ENCODE peak calls at places on chromosomes 11 and 22, in seven cellular contexts. P is mesendoderm, O is trophoblast cell, S is IMR-90, Y is mesenchymal stem cell, T is neuronal stem cell, N is H1. R is an unnamed sample.

GRCh38 chr11:59669611-59670009 is 773 bp upstream of the PATL1 start:
- DNase-seq in T (no peak), O (peak; percentile 87), N (no peak), Y (peak; percentile 73), P (peak; percentile 63), S (peak; percentile 49), R (no peak)

GRCh38 chr11:71301858-71302533 is 49.6 kb upstream of the SHANK2 start:
- DNase-seq in T (no peak), S (no peak), O (no peak), N (no peak), Y (no peak), P (no peak), R (peak; percentile 14)

GRCh38 chr11:74090701-74091100 is 80.1 kb downstream of the C2CD3 start:
- DNase-seq in P (peak; percentile 10), T (no peak), O (peak; percentile 10), S (peak; percentile 29), Y (peak; percentile 29), N (no peak), R (no peak)

GRCh38 chr11:75718406-75719088 is 909 bp downstream of the MOGAT2 start:
- DNase-seq in P (no peak), Y (no peak), T (no peak), O (no peak), S (no peak), N (no peak), R (no peak)

GRCh38 chr11:120215634-120216033 is 4.8 kb downstream of the OAF start:
- DNase-seq in T (no peak), O (peak; percentile 68), P (no peak), Y (peak; percentile 80), N (no peak), S (peak; percentile 74), R (no peak)

GRCh38 chr22:38490915-38491314 is 15.2 kb downstream of the DDX17 start:
- DNase-seq in O (no peak), P (no peak), Y (peak; percentile 88), T (no peak), S (peak; percentile 79), N (no peak), R (no peak)

GRCh38 chr11:69674267-69674885 is 777 bp downstream of the LTO1 start:
- DNase-seq in N (no peak), Y (peak; percentile 92), P (no peak), O (peak; percentile 67), S (peak; percentile 92), T (no peak), R (no peak)

GRCh38 chr22:49904040-49904369 is 14.2 kb downstream of the ALG12 start:
- DNase-seq in P (no peak), N (no peak), S (no peak), T (no peak), Y (no peak), O (no peak), R (no peak)

GRCh38 chr22:47165338-47165931 is 403.0 kb downstream of the TBC1D22A start:
- DNase-seq in S (no peak), O (no peak), P (no peak), Y (no peak), T (no peak), N (no peak), R (peak; percentile 12)

GRCh38 chr11:77003954-77004353 is 30.2 kb upstream of the B3GNT6 start:
- DNase-seq in O (no peak), Y (no peak), P (no peak), N (no peak), T (no peak), S (peak; percentile 5), R (no peak)

GRCh38 chr11:17352925-17353227 is 1.3 kb downstream of the NCR3LG1 start:
- DNase-seq in P (no peak), S (peak; percentile 34), N (no peak), O (no peak), Y (no peak), T (no peak), R (peak; percentile 35)

GRCh38 chr22:40196628-40197027 is 18.9 kb downstream of the TNRC6B start:
- DNase-seq in N (no peak), Y (peak; percentile 97), O (no peak), T (no peak), P (no peak), S (peak; percentile 97), R (no peak)

GRCh38 chr22:26672060-26672471 is 14.7 kb downstream of the MIAT start:
- DNase-seq in O (no peak), T (no peak), P (no peak), S (no peak), Y (no peak), N (no peak), R (no peak)

GRCh38 chr11:61701298-61701993 is 21.3 kb downstream of the DAGLA start:
- DNase-seq in O (peak; percentile 18), P (peak; percentile 82), S (peak; percentile 16), T (no peak), Y (peak; percentile 28), N (no peak), R (peak; percentile 85)

GRCh38 chr11:28284206-28284605 is 176.0 kb downstream of the METTL15 start:
- DNase-seq in P (no peak), O (no peak), Y (no peak), T (no peak), S (peak; percentile 38), N (no peak), R (no peak)

GRCh38 chr11:75371930-75372876 is 20.7 kb upstream of the ARRB1 start:
- DNase-seq in O (peak; percentile 14), T (no peak), N (no peak), Y (peak; percentile 70), P (no peak), S (no peak), R (no peak)

GRCh38 chr11:1234054-1234720 is 11.3 kb downstream of the MUC5B start:
- DNase-seq in O (no peak), Y (no peak), S (no peak), T (no peak), N (no peak), P (no peak), R (peak; percentile 14)
- H2BK120ac ChIP-seq in O (no peak overlapping the region), Y (no peak overlapping the region), S (no peak overlapping the region), T (no peak overlapping the region), N (no peak overlapping the region), P (no peak overlapping the region), R (no peak overlapping the region)

DNA sequence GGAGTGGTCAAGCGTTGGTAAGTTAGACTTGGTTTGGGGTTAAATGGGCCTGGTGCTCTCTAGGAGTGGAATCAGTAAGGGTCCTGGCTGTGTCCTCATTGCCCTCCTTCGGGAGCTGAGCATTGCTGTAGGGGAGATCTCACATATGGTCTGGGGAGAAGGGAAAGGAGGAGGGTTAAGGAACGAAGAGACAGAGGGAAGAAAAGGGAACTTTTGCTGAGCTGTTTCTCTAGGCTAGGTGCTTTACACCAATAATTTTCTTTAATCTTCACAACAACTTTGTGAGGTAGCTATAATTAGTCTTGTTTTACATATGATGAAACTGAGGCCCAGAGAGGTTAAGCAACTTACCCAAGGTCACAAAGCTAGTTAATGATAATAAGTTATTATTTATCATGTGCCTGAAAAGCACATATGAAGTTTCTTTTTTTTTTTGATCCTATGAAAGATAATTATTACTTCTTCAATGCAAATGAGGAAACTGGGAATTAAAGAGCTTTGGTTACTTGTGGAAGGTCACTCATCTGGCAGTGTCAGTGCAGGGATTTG is 22.6 kb downstream of the STIM1 start:
- DNase-seq in T (no peak), S (no peak), Y (no peak), N (no peak), O (no peak), P (no peak), R (no peak)
- H2BK120ac ChIP-seq in T (no peak overlapping the region), S (no peak overlapping the region), Y (no peak overlapping the region), N (no peak overlapping the region), O (no peak overlapping the region), P (no peak overlapping the region), R (no peak overlapping the region)

DNA sequence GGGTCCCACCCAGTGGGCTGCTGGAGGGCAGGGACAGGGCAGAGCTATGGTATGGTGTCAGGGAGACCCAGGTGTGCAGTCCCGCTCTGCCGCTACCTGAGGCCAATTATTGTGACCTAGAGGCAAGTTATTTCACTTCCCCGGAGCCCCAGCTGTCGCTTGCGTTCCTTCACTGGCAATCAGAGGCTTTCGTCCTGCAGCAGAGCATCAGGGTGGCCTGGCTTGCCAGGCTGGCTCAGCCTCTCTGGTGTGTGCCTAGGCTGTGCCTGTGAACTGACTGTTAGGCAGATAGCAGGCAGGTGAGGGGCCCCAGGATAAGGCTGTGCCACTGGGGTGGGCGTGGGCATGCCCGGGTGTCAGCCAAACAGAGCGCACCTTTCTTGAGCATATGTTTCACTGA is 31.4 kb downstream of the GLB1L2 start:
- DNase-seq in N (no peak), Y (no peak), O (no peak), P (no peak), S (no peak), T (no peak), R (no peak)
- H2BK120ac ChIP-seq in N (no peak overlapping the region), Y (no peak overlapping the region), O (no peak overlapping the region), P (no peak overlapping the region), S (no peak overlapping the region), T (no peak overlapping the region), R (no peak overlapping the region)

GRCh38 chr11:104291646-104292045 is 127.7 kb upstream of the PDGFD start:
- DNase-seq in O (peak; percentile 84), S (peak; percentile 18), N (no peak), T (no peak), P (no peak), Y (peak; percentile 2), R (no peak)

GRCh38 chr11:104286129-104286528 is 122.2 kb upstream of the PDGFD start:
- DNase-seq in O (no peak), S (no peak), N (no peak), P (no peak), Y (no peak), T (no peak), R (no peak)
- H2BK120ac ChIP-seq in O (no peak overlapping the region), S (no peak overlapping the region), N (no peak overlapping the region), P (no peak overlapping the region), Y (no peak overlapping the region), T (no peak overlapping the region), R (no peak overlapping the region)

DNA sequence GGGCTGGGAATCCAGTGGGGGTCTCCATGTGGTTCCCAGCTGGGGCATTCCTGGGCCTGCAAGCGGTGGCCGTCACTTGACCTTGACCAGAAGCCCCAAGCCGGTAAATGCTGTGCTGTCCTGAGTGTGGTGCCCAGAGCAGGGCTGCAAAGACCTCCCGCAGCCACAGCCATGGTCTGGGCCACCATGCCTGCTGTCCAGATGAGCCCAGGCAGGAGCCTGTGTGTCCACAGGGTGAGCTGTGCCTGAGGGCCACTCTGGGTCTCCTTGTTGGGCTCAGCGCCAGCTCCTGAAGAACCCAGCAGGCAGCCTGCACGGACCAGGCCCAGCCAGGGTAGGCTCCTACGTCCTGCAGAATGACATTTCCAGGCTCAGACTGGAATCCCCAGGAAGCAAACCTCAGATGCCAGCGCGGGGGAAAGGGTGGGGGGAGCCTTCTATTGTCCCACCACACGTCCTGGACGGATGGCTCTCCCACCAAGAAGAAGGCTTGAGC is 117.3 kb downstream of the KCNQ1OT1 start:
- DNase-seq in O (no peak), P (no peak), S (no peak), N (no peak), T (no peak), Y (no peak), R (peak; percentile 22)
- H2BK120ac ChIP-seq in O (no peak overlapping the region), P (no peak overlapping the region), S (no peak overlapping the region), N (no peak overlapping the region), T (no peak overlapping the region), Y (no peak overlapping the region), R (no peak overlapping the region)

DNA sequence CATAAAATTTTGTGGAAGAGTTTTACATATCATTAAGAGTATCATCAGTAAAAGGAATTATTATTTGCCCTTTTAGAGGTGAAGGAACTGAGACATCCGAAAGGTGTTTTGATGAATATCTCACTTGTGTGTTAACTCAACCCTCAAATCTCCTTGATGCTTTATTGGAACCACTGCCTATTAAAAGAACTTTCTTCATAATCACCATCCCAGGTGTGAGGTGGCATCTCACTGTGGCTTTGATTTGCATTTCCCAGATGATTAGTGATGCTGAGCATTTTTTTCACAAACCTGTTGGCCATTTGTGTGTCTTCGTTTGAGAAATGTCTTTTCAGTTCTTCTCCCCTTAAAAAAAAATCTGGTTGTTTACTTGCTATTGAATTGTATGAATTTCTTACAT is 134.0 kb upstream of the SYN3 start:
- DNase-seq in P (no peak), T (no peak), N (no peak), O (no peak), Y (no peak), S (no peak), R (no peak)
- H2BK120ac ChIP-seq in P (no peak overlapping the region), T (no peak overlapping the region), N (no peak overlapping the region), O (no peak overlapping the region), Y (no peak overlapping the region), S (no peak overlapping the region), R (no peak overlapping the region)

R was measured in H9.